ENCODE peak calls at places on chromosomes 12 and 14, in six cellular contexts. B is WTC11; M is T-helper 9 cell; W is lower lobe of right lung; J is T-helper 2 cell; K is CD4-positive, CD25-positive, alpha-beta regulatory T cell. T is an unnamed sample.

GRCh38 chr14:69475194-69475818 is 9.2 kb upstream of the PLEKHD1 start:
- DNase-seq in B (no peak), M (no peak), W (no peak), J (no peak), K (peak; percentile 29), T (no peak)

GRCh38 chr12:100185361-100185894 is 15.2 kb upstream of the ACTR6 start:
- DNase-seq in B (no peak), M (no peak), W (no peak), J (no peak), K (no peak), T (no peak)

GRCh38 chr14:65792208-65792905 is 379.8 kb downstream of the FUT8 start:
- DNase-seq in B (no peak), M (no peak), W (no peak), J (no peak), K (no peak), T (no peak)

GRCh38 chr14:55691659-55692058 is 111.7 kb downstream of the KTN1 start:
- DNase-seq in B (no peak), M (no peak), W (no peak), J (no peak), K (no peak), T (no peak)

GRCh38 chr14:19743256-19743655 is at the start of gene OR4Q3:
- DNase-seq in B (no peak), M (no peak), W (no peak), J (no peak), K (no peak), T (no peak)

GRCh38 chr12:115394498-115395220 is 710.7 kb upstream of the TBX3 start:
- DNase-seq in B (no peak), M (no peak), W (no peak), J (no peak), K (no peak), T (no peak)

GRCh38 chr14:92382677-92383076 is 59.7 kb downstream of the SLC24A4 start:
- DNase-seq in B (no peak), M (no peak), W (no peak), J (no peak), K (no peak), T (no peak)

GRCh38 chr12:49296836-49297694 is 2.1 kb downstream of the PRPH start:
- DNase-seq in B (peak; percentile 80), M (peak; percentile 20), W (peak; percentile 57), J (peak; percentile 12), K (peak; percentile 43), T (no peak)

GRCh38 chr12:10205251-10205807 is 7.3 kb upstream of the GABARAPL1 start:
- DNase-seq in B (no peak), M (no peak), W (no peak), J (no peak), K (no peak), T (no peak)

GRCh38 chr14:91367173-91368171 is 50.1 kb downstream of the CCDC88C start:
- DNase-seq in B (no peak), M (peak; percentile 80), W (peak; percentile 86), J (peak; percentile 74), K (peak; percentile 75), T (no peak)

T was measured in CMK.